ENCODE peak calls at places on chromosome 12, in five cellular contexts. F is stomach, U is NCI-H1105 treated with DMSO at 0.1 percent for 48 hours, Y is activated T-cell treated with anti-CD3 and anti-CD28 coated beads for 24 hours, Q is mucosa of gallbladder. E is an unnamed sample.
A peak's percentile ranks its signal among the peaks of the same experiment; 100 is the strongest.

GRCh38 chr12:92987846-92988621 is 58.9 kb upstream of the EEA1 start:
- DNase-seq in Q (no peak), Y (no peak), U (no peak), F (no peak), E (peak; percentile 93)

GRCh38 chr12:85076688-85077430 is 40.7 kb downstream of the LRRIQ1 start:
- DNase-seq in F (no peak), U (peak; percentile 78), Y (no peak), Q (no peak), E (peak; percentile 70)

GRCh38 chr12:1670244-1670814 is 20.5 kb upstream of the ADIPOR2 start:
- DNase-seq in F (peak; percentile 72), Y (no peak), U (no peak), Q (no peak), E (no peak)

GRCh38 chr12:79652521-79652920 is 38.2 kb downstream of the PAWR start:
- DNase-seq in F (no peak), Q (no peak), U (no peak), Y (no peak), E (no peak)

GRCh38 chr12:45612044-45612794 is 117.3 kb upstream of the ARID2 start:
- DNase-seq in Q (no peak), Y (no peak), U (no peak), F (no peak), E (no peak)

GRCh38 chr12:20486233-20486632 is 117.9 kb downstream of the PDE3A start:
- DNase-seq in F (no peak), Y (no peak), U (no peak), Q (no peak), E (no peak)

GRCh38 chr12:53173085-53173715 is 7.3 kb upstream of the ZNF740 start:
- DNase-seq in U (no peak), F (no peak), Q (no peak), Y (no peak), E (no peak)

GRCh38 chr12:108881953-108882352 is 2.1 kb downstream of the DAO start:
- DNase-seq in F (no peak), U (no peak), Y (no peak), Q (no peak), E (no peak)

GRCh38 chr12:111359914-111360276 is 9.0 kb downstream of the PHETA1 start:
- DNase-seq in Y (no peak), F (no peak), Q (no peak), U (no peak), E (no peak)

GRCh38 chr12:60194682-60195081 is 598.9 kb downstream of the SLC16A7 start:
- DNase-seq in Q (no peak), F (no peak), U (no peak), Y (no peak), E (no peak)

GRCh38 chr12:114673169-114673833 is 10.7 kb downstream of the TBX3 start:
- DNase-seq in F (no peak), U (no peak), Q (peak; percentile 46), Y (no peak), E (no peak)

GRCh38 chr12:55974308-55974724 is 438 bp downstream of the RAB5B start:
- DNase-seq in Q (peak; percentile 50), U (peak; percentile 28), Y (peak; percentile 12), F (peak; percentile 54), E (peak; percentile 48)

GRCh38 chr12:40745386-40745785 is 53.1 kb downstream of the CNTN1 start:
- DNase-seq in Q (no peak), U (no peak), Y (no peak), F (no peak), E (peak; percentile 55)

GRCh38 chr12:99984271-99985128 is at the start of gene ANKS1B:
- DNase-seq in Y (no peak), U (peak; percentile 81), Q (peak; percentile 19), F (peak; percentile 49), E (peak; percentile 48)

GRCh38 chr12:110780448-110780847 is 37.8 kb upstream of the PPP1CC start:
- DNase-seq in U (no peak), F (no peak), Q (no peak), Y (peak; percentile 45), E (peak; percentile 14)

GRCh38 chr12:69404851-69405365 is 45.4 kb downstream of the YEATS4 start:
- DNase-seq in Y (no peak), U (no peak), F (no peak), Q (no peak), E (no peak)

GRCh38 chr12:110636516-110636915 is 22.6 kb downstream of the TCTN1 start:
- DNase-seq in Q (no peak), F (no peak), U (no peak), Y (no peak), E (no peak)

GRCh38 chr12:132729541-132730320 is 19.1 kb downstream of the PGAM5 start:
- DNase-seq in F (no peak), U (no peak), Y (no peak), Q (no peak), E (no peak)

GRCh38 chr12:49548481-49548821 is 9.6 kb downstream of the KCNH3 start:
- DNase-seq in U (no peak), Q (no peak), Y (no peak), F (no peak), E (no peak)

GRCh38 chr12:145369-145960 is 68.5 kb downstream of the SLC6A12 start:
- DNase-seq in F (no peak), Y (no peak), U (no peak), Q (peak; percentile 18), E (no peak)

GRCh38 chr12:132776816-132777568 is 15.4 kb upstream of the ANKLE2 start:
- DNase-seq in Q (peak; percentile 62), U (no peak), F (no peak), Y (no peak), E (no peak)

GRCh38 chr12:121579190-121579791 is 1.5 kb downstream of the KDM2B start:
- DNase-seq in Q (no peak), Y (no peak), U (peak; percentile 45), F (peak; percentile 41), E (no peak)

GRCh38 chr12:1289371-1290155 is 298.5 kb downstream of the ERC1 start:
- DNase-seq in Y (no peak), Q (no peak), U (no peak), F (no peak), E (no peak)

GRCh38 chr12:74412607-74413230 is 124.9 kb upstream of the ATXN7L3B start:
- DNase-seq in F (no peak), Q (no peak), U (peak; percentile 60), Y (no peak), E (peak; percentile 60)

GRCh38 chr12:49131973-49132461 is 822 bp upstream of the TUBA1B start:
- DNase-seq in Q (no peak), Y (no peak), U (peak; percentile 55), F (no peak), E (peak; percentile 36)

GRCh38 chr12:115451785-115452736 is 768.1 kb upstream of the TBX3 start:
- DNase-seq in Y (no peak), F (peak; percentile 63), Q (no peak), U (peak; percentile 93), E (peak; percentile 6)

E was measured in MM.1S.